ENCODE peak calls at places on chromosome 6, in six cellular contexts. V, Z, K, R, M and N are unnamed samples.

GRCh38 chr6:125363360-125364121 is 61.8 kb upstream of the HDDC2 start:
- DNase-seq in V (no peak), Z (no peak), K (peak), R (peak), M (peak), N (no peak)

GRCh38 chr6:30092852-30093543 is 17.4 kb upstream of the RNF39 start:
- DNase-seq in V (no peak), Z (no peak), K (no peak), R (no peak), M (no peak), N (no peak)

GRCh38 chr6:37454420-37455125 is 21.6 kb downstream of the CMTR1 start:
- DNase-seq in V (no peak), Z (no peak), K (no peak), R (no peak), M (peak), N (no peak)

GRCh38 chr6:87540541-87540940 is 49.2 kb downstream of the RARS2 start:
- DNase-seq in V (no peak), Z (no peak), K (peak), R (no peak), M (no peak), N (no peak)

GRCh38 chr6:129575378-129576118 is 134.4 kb downstream of the ARHGAP18 start:
- DNase-seq in V (peak), Z (no peak), K (peak), R (peak), M (no peak), N (no peak)

GRCh38 chr6:3722211-3722621 is 29.3 kb downstream of the PXDC1 start:
- DNase-seq in V (peak), Z (no peak), K (no peak), R (peak), M (no peak), N (no peak)

GRCh38 chr6:12012566-12013367 is 655 bp downstream of the HIVEP1 start:
- DNase-seq in V (no peak), Z (peak), K (peak), R (peak), M (peak), N (peak)

GRCh38 chr6:101397199-101397598 is 3.7 kb downstream of the GRIK2 start:
- DNase-seq in V (no peak), Z (no peak), K (no peak), R (peak), M (no peak), N (no peak)

GRCh38 chr6:70370496-70370895 is 42.8 kb upstream of the FAM135A start:
- DNase-seq in V (no peak), Z (no peak), K (no peak), R (no peak), M (no peak), N (no peak)

GRCh38 chr6:3411967-3412778 is 44.7 kb downstream of the SLC22A23 start:
- DNase-seq in V (no peak), Z (no peak), K (no peak), R (no peak), M (no peak), N (no peak)

GRCh38 chr6:93799226-93799625 is 379.9 kb upstream of the EPHA7 start:
- DNase-seq in V (no peak), Z (no peak), K (no peak), R (peak), M (no peak), N (no peak)

GRCh38 chr6:84410377-84410776 is 182.9 kb upstream of the CEP162 start:
- DNase-seq in V (no peak), Z (no peak), K (no peak), R (no peak), M (no peak), N (no peak)

GRCh38 chr6:157530126-157530525 is 149.1 kb downstream of the ZDHHC14 start:
- DNase-seq in V (no peak), Z (no peak), K (peak), R (no peak), M (no peak), N (no peak)

GRCh38 chr6:81818778-81819491 is 66.5 kb upstream of the TENT5A start:
- DNase-seq in V (no peak), Z (no peak), K (no peak), R (no peak), M (no peak), N (no peak)

GRCh38 chr6:89268776-89269175 is 46.3 kb downstream of the GABRR2 start:
- DNase-seq in V (no peak), Z (no peak), K (no peak), R (no peak), M (no peak), N (no peak)

GRCh38 chr6:43243649-43244321 is 504 bp downstream of the TTBK1 start:
- DNase-seq in V (no peak), Z (no peak), K (no peak), R (no peak), M (no peak), N (no peak)

GRCh38 chr6:105965042-105965760 is 120.9 kb upstream of the PRDM1 start:
- DNase-seq in V (no peak), Z (no peak), K (no peak), R (no peak), M (no peak), N (no peak)

GRCh38 chr6:83838727-83839126 is 14.4 kb upstream of the RIPPLY2 start:
- DNase-seq in V (no peak), Z (no peak), K (no peak), R (no peak), M (no peak), N (no peak)

GRCh38 chr6:45169815-45170214 is 158.3 kb upstream of the RUNX2 start:
- DNase-seq in V (no peak), Z (no peak), K (no peak), R (no peak), M (no peak), N (no peak)

GRCh38 chr6:89330910-89331309 is 15.8 kb upstream of the GABRR2 start:
- DNase-seq in V (no peak), Z (no peak), K (no peak), R (no peak), M (no peak), N (no peak)

GRCh38 chr6:33692078-33692759 is 19.3 kb downstream of the UQCC2 start:
- DNase-seq in V (no peak), Z (no peak), K (no peak), R (peak), M (no peak), N (no peak)